ENCODE peak calls at places on chromosomes 2 and 18, in seven cellular contexts. Z, B, P, K, A, V and I are unnamed samples.

GRCh38 chr2:119366161-119366648 is 429 bp downstream of the C2orf76 start:
- DNase-seq in Z (no peak), B (no peak), P (no peak), K (no peak), A (peak), V (peak), I (no peak)

GRCh38 chr2:234495801-234496441 is 960 bp downstream of the ARL4C start:
- DNase-seq in Z (peak), B (peak), P (no peak), K (peak), A (no peak), V (no peak), I (no peak)

GRCh38 chr2:74835831-74836674 is 2.1 kb downstream of the HK2 start:
- DNase-seq in Z (no peak), B (no peak), P (no peak), K (no peak), A (peak), V (peak), I (peak)

GRCh38 chr2:229689307-229689839 is 25.0 kb downstream of the DNER start:
- DNase-seq in Z (no peak), B (no peak), P (no peak), K (no peak), A (no peak), V (no peak), I (no peak)

GRCh38 chr2:204251977-204252376 is 293.3 kb upstream of the PARD3B start:
- DNase-seq in Z (no peak), B (no peak), P (no peak), K (no peak), A (no peak), V (no peak), I (no peak)

GRCh38 chr2:26534865-26535662 is 57.1 kb upstream of the OTOF start:
- DNase-seq in Z (no peak), B (peak), P (no peak), K (no peak), A (no peak), V (no peak), I (no peak)

GRCh38 chr18:63285332-63285731 is 34.2 kb downstream of the BCL2 start:
- DNase-seq in Z (no peak), B (no peak), P (no peak), K (no peak), A (no peak), V (no peak), I (no peak)

GRCh38 chr2:170747921-170748320 is 22.3 kb upstream of the ERICH2 start:
- DNase-seq in Z (no peak), B (no peak), P (no peak), K (no peak), A (peak), V (no peak), I (no peak)

GRCh38 chr18:22470511-22471181 is 52.9 kb upstream of the CTAGE1 start:
- DNase-seq in Z (no peak), B (peak), P (no peak), K (no peak), A (peak), V (no peak), I (no peak)

GRCh38 chr2:2660789-2661355 is 329.8 kb upstream of the MYT1L start:
- DNase-seq in Z (peak), B (no peak), P (no peak), K (no peak), A (no peak), V (no peak), I (no peak)

GRCh38 chr2:111121028-111121872 is 536 bp downstream of the BCL2L11 start:
- DNase-seq in Z (peak), B (peak), P (peak), K (peak), A (peak), V (peak), I (no peak)

GRCh38 chr18:24397131-24397693 is 412 bp downstream of the OSBPL1A start:
- DNase-seq in Z (peak), B (peak), P (no peak), K (no peak), A (peak), V (peak), I (peak)

GRCh38 chr2:149040451-149040850 is 2.0 kb downstream of the LYPD6B start:
- DNase-seq in Z (peak), B (no peak), P (no peak), K (no peak), A (no peak), V (peak), I (peak)

GRCh38 chr2:134217924-134218323 is 35.9 kb upstream of the MGAT5 start:
- DNase-seq in Z (no peak), B (no peak), P (no peak), K (no peak), A (no peak), V (peak), I (no peak)

GRCh38 chr2:97848347-97848746 is 135.0 kb downstream of the ZAP70 start:
- DNase-seq in Z (no peak), B (no peak), P (no peak), K (no peak), A (no peak), V (no peak), I (no peak)

GRCh38 chr2:127790694-127791529 is 20.1 kb downstream of the WDR33 start:
- DNase-seq in Z (peak), B (no peak), P (no peak), K (no peak), A (no peak), V (no peak), I (no peak)

GRCh38 chr2:33812707-33813106 is 213.6 kb upstream of the FAM98A start:
- DNase-seq in Z (no peak), B (no peak), P (no peak), K (no peak), A (no peak), V (no peak), I (no peak)

GRCh38 chr2:38243186-38243890 is 133.7 kb downstream of the ATL2 start:
- DNase-seq in Z (no peak), B (no peak), P (no peak), K (no peak), A (no peak), V (no peak), I (no peak)

GRCh38 chr2:186632417-186632816 is 42.6 kb downstream of the ITGAV start:
- DNase-seq in Z (no peak), B (no peak), P (no peak), K (no peak), A (no peak), V (no peak), I (no peak)

GRCh38 chr2:144165599-144166250 is 354.2 kb downstream of the ZEB2 start:
- DNase-seq in Z (no peak), B (no peak), P (no peak), K (no peak), A (no peak), V (no peak), I (no peak)

GRCh38 chr18:77705301-77705700 is 455.7 kb downstream of the GALR1 start:
- DNase-seq in Z (no peak), B (no peak), P (no peak), K (no peak), A (no peak), V (no peak), I (no peak)

GRCh38 chr2:36356199-36356989 is 816 bp downstream of the CRIM1 start:
- DNase-seq in Z (peak), B (peak), P (peak), K (peak), A (no peak), V (peak), I (no peak)

GRCh38 chr2:31253344-31254155 is 19.6 kb downstream of the EHD3 start:
- DNase-seq in Z (no peak), B (no peak), P (no peak), K (no peak), A (no peak), V (no peak), I (no peak)

GRCh38 chr18:6004683-6005082 is 109.4 kb upstream of the TMEM200C start:
- DNase-seq in Z (no peak), B (no peak), P (no peak), K (no peak), A (no peak), V (peak), I (no peak)

GRCh38 chr2:187377335-187377734 is 70.7 kb downstream of the CALCRL start:
- DNase-seq in Z (no peak), B (no peak), P (no peak), K (no peak), A (no peak), V (no peak), I (no peak)

GRCh38 chr2:190562121-190562520 is 27.6 kb upstream of the NEMP2 start:
- DNase-seq in Z (no peak), B (no peak), P (no peak), K (no peak), A (no peak), V (no peak), I (no peak)

GRCh38 chr18:48816554-48816953 is 134.2 kb downstream of the SMAD7 start:
- DNase-seq in Z (peak), B (peak), P (no peak), K (no peak), A (no peak), V (no peak), I (no peak)

GRCh38 chr2:84373391-84373790 is 85.7 kb downstream of the SUCLG1 start:
- DNase-seq in Z (no peak), B (no peak), P (no peak), K (no peak), A (no peak), V (no peak), I (no peak)

GRCh38 chr18:21632393-21632792 is 20.3 kb downstream of the SNRPD1 start:
- DNase-seq in Z (no peak), B (no peak), P (no peak), K (no peak), A (peak), V (no peak), I (no peak)

GRCh38 chr2:113079123-113079522 is 11.4 kb downstream of the IL1F10 start:
- DNase-seq in Z (no peak), B (no peak), P (no peak), K (no peak), A (no peak), V (no peak), I (no peak)

GRCh38 chr18:12031836-12032235 is 50.5 kb downstream of the IMPA2 start:
- DNase-seq in Z (peak), B (no peak), P (no peak), K (no peak), A (peak), V (no peak), I (no peak)

GRCh38 chr18:10379511-10379910 is 74.9 kb upstream of the APCDD1 start:
- DNase-seq in Z (no peak), B (no peak), P (no peak), K (no peak), A (no peak), V (no peak), I (no peak)

GRCh38 chr2:152825834-152826233 is 107.4 kb downstream of the ARL6IP6 start:
- DNase-seq in Z (no peak), B (no peak), P (no peak), K (no peak), A (peak), V (no peak), I (no peak)

GRCh38 chr2:72090271-72090720 is 57.4 kb downstream of the CYP26B1 start:
- DNase-seq in Z (peak), B (no peak), P (no peak), K (no peak), A (no peak), V (no peak), I (no peak)

GRCh38 chr2:225980372-225980771 is 580.9 kb downstream of the NYAP2 start:
- DNase-seq in Z (no peak), B (no peak), P (no peak), K (no peak), A (no peak), V (no peak), I (no peak)

GRCh38 chr2:127078691-127079270 is 28.2 kb downstream of the BIN1 start:
- DNase-seq in Z (no peak), B (no peak), P (peak), K (no peak), A (no peak), V (no peak), I (no peak)

GRCh38 chr2:230520061-230520874 is 104.3 kb downstream of the SP100 start:
- DNase-seq in Z (no peak), B (no peak), P (no peak), K (no peak), A (no peak), V (no peak), I (no peak)

GRCh38 chr2:230205034-230205433 is 14.8 kb downstream of the SP110 start:
- DNase-seq in Z (no peak), B (no peak), P (no peak), K (no peak), A (no peak), V (no peak), I (no peak)

GRCh38 chr2:23692263-23692662 is 234.7 kb downstream of the ATAD2B start:
- DNase-seq in Z (no peak), B (peak), P (no peak), K (no peak), A (no peak), V (no peak), I (no peak)

DNA sequence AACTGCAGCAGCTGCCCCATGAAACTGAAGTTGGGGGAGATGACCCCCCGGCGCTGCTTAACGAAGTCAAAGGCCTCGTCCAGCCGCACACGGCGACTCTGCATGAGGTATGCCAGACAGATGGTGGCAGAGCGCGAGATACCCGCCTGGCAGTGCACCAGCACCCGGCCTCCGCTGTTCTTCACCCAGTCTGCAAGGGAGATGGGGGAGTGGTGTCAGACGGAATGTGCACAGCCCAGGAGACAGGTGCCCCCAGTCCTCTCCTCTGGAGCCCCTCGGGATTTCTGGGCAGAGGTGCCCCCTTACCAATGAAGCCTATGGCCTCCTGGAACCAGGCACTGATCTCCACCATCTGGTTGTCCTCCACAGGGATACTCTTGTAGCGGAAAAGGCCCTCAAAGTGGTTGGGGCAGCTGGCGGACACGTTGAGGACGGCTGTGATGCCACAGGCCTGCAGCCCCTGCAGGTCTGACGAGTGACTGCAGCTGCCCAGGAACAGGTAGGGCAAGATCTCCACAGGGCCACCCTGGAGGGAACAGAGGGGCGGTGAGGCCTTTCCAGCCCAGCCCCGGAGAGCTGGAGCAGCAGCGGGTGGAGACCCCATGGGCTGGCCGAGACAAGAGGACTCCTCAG is 1.3 kb downstream of the DUSP2 start:
- DNase-seq in Z (no peak), B (peak), P (no peak), K (peak), A (no peak), V (peak), I (no peak)
- H3K4me3 ChIP-seq in Z (no peak), B (no peak), P (peak), K (no peak), A (peak), V (peak), I (peak)

DNA sequence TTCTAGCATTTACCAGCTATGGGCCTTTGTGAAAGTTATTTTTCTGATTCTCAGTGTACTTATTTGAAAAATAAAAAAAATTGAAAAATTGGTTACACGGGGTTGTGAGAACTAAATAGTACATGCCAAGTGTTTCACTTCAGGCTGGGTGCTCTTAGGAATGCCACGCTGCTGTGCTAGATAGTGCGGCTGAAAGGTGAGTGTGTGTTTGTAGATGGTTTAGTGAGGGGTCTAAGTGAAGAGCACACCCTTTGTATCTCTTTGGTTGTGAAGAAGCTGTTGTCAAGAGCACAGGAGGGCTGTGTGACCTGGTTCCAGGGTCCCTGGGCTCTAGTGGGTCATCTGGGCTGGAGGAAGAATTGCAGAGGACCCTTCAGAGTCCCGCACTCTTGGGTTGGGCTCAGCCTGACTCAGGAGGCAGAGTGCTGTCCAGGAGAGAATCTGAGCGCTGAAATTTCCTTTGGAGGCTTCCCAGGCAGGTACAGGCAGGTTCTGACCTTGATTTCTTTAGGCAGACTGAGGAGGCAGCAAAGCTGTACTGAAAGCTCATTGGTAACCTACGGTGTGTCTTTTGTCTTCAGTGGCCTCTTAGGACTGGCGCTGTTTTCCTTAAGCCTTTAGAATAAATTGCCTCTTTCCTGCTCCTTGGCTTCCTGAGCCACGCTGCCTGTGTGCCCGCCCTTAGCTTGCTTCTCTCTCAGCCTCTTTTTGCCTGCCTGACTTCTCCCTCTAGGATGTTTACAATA is 44.4 kb downstream of the MAP4K4 start:
- DNase-seq in Z (no peak), B (no peak), P (no peak), K (no peak), A (no peak), V (no peak), I (no peak)
- H3K4me3 ChIP-seq in Z (no peak), B (no peak), P (no peak), K (no peak), A (no peak), V (peak), I (no peak)

GRCh38 chr2:48249631-48250473 is 280.1 kb upstream of the STON1 start:
- DNase-seq in Z (no peak), B (no peak), P (no peak), K (no peak), A (peak), V (no peak), I (no peak)
- H3K4me3 ChIP-seq in Z (no peak), B (no peak), P (no peak), K (no peak), A (no peak), V (no peak), I (no peak)

GRCh38 chr2:151828143-151828889 is at the start of gene ARL5A:
- DNase-seq in Z (peak), B (peak), P (peak), K (peak), A (peak), V (peak), I (peak)

GRCh38 chr2:151826737-151827157 is 1.5 kb downstream of the ARL5A start:
- DNase-seq in Z (no peak), B (no peak), P (no peak), K (no peak), A (peak), V (peak), I (no peak)

GRCh38 chr2:151827564-151828142 is 568 bp downstream of the ARL5A start:
- DNase-seq in Z (peak), B (no peak), P (no peak), K (peak), A (peak), V (peak), I (no peak)

GRCh38 chr2:151823651-151824050 is 4.6 kb downstream of the ARL5A start:
- DNase-seq in Z (no peak), B (no peak), P (no peak), K (no peak), A (peak), V (no peak), I (no peak)

GRCh38 chr2:151824886-151825285 is 3.3 kb downstream of the ARL5A start:
- DNase-seq in Z (no peak), B (no peak), P (no peak), K (no peak), A (no peak), V (no peak), I (no peak)
- H3K4me3 ChIP-seq in Z (no peak), B (no peak), P (no peak), K (no peak), A (no peak), V (peak), I (no peak)